ENCODE peak calls at places on chromosome 19, in seven cellular contexts. One of them, this sample, is unnamed.

GRCh38 chr19:15249912-15250634 is 17.8 kb upstream of the EPHX3 start:
- DNase-seq in A549: peak
- DNase-seq in uterus: peak
- DNase-seq in IMR-90: peak
- DNase-seq in lower leg skin: no peak
- DNase-seq in HCT116: no peak
- DNase-seq in GM12891: no peak
- DNase-seq in this sample: no peak

GRCh38 chr19:43468354-43469159 is 3.1 kb upstream of the LYPD3 start:
- DNase-seq in GM12891: no peak
- DNase-seq in A549: no peak
- DNase-seq in IMR-90: no peak
- DNase-seq in HCT116: no peak
- DNase-seq in uterus: no peak
- DNase-seq in lower leg skin: no peak
- DNase-seq in this sample: no peak

GRCh38 chr19:58275564-58275963 is 3.2 kb upstream of the ZNF8 start:
- DNase-seq in IMR-90: no peak
- DNase-seq in GM12891: no peak
- DNase-seq in HCT116: no peak
- DNase-seq in uterus: no peak
- DNase-seq in A549: no peak
- DNase-seq in lower leg skin: no peak
- DNase-seq in this sample: no peak

GRCh38 chr19:8459520-8460260 is 14.9 kb downstream of the HNRNPM start:
- DNase-seq in lower leg skin: no peak
- DNase-seq in HCT116: no peak
- DNase-seq in A549: peak
- DNase-seq in GM12891: no peak
- DNase-seq in uterus: no peak
- DNase-seq in IMR-90: peak
- DNase-seq in this sample: no peak

GRCh38 chr19:41702208-41702651 is 6.2 kb upstream of the CEACAM5 start:
- DNase-seq in GM12891: no peak
- DNase-seq in IMR-90: peak
- DNase-seq in A549: peak
- DNase-seq in uterus: no peak
- DNase-seq in HCT116: no peak
- DNase-seq in lower leg skin: no peak
- DNase-seq in this sample: no peak

GRCh38 chr19:35224681-35225604 is 3.6 kb downstream of the FAM187B start:
- DNase-seq in IMR-90: no peak
- DNase-seq in GM12891: no peak
- DNase-seq in HCT116: no peak
- DNase-seq in lower leg skin: peak
- DNase-seq in uterus: no peak
- DNase-seq in A549: no peak
- DNase-seq in this sample: peak

GRCh38 chr19:56113071-56113632 is 7.9 kb downstream of the ZNF787 start:
- DNase-seq in lower leg skin: no peak
- DNase-seq in A549: no peak
- DNase-seq in GM12891: no peak
- DNase-seq in IMR-90: no peak
- DNase-seq in uterus: no peak
- DNase-seq in HCT116: no peak
- DNase-seq in this sample: peak

GRCh38 chr19:15469513-15470297 is 5.4 kb upstream of the RASAL3 start:
- DNase-seq in uterus: no peak
- DNase-seq in lower leg skin: no peak
- DNase-seq in A549: no peak
- DNase-seq in GM12891: no peak
- DNase-seq in IMR-90: no peak
- DNase-seq in HCT116: no peak
- DNase-seq in this sample: peak

GRCh38 chr19:44401108-44401786 is at the start of gene ZNF285:
- DNase-seq in GM12891: peak
- DNase-seq in lower leg skin: peak
- DNase-seq in HCT116: no peak
- DNase-seq in IMR-90: peak
- DNase-seq in A549: peak
- DNase-seq in uterus: peak
- DNase-seq in this sample: no peak

GRCh38 chr19:409006-409514 is at the start of gene C2CD4C:
- DNase-seq in uterus: no peak
- DNase-seq in HCT116: no peak
- DNase-seq in lower leg skin: peak
- DNase-seq in IMR-90: no peak
- DNase-seq in GM12891: no peak
- DNase-seq in A549: no peak
- DNase-seq in this sample: no peak

GRCh38 chr19:40225440-40226305 is 816 bp downstream of the CCNP start:
- DNase-seq in HCT116: no peak
- DNase-seq in A549: no peak
- DNase-seq in lower leg skin: no peak
- DNase-seq in IMR-90: peak
- DNase-seq in GM12891: no peak
- DNase-seq in uterus: no peak
- DNase-seq in this sample: no peak

GRCh38 chr19:51271015-51271600 is 20.2 kb downstream of the SIGLECL1 start:
- DNase-seq in lower leg skin: peak
- DNase-seq in A549: no peak
- DNase-seq in HCT116: no peak
- DNase-seq in IMR-90: no peak
- DNase-seq in uterus: no peak
- DNase-seq in GM12891: no peak
- DNase-seq in this sample: no peak

GRCh38 chr19:33449799-33450198 is 71.8 kb downstream of the PEPD start:
- DNase-seq in HCT116: no peak
- DNase-seq in lower leg skin: no peak
- DNase-seq in A549: no peak
- DNase-seq in uterus: no peak
- DNase-seq in IMR-90: no peak
- DNase-seq in GM12891: no peak
- DNase-seq in this sample: no peak

GRCh38 chr19:3618144-3618810 is 8.3 kb downstream of the CACTIN start:
- DNase-seq in IMR-90: peak
- DNase-seq in uterus: peak
- DNase-seq in HCT116: no peak
- DNase-seq in lower leg skin: no peak
- DNase-seq in GM12891: peak
- DNase-seq in A549: peak
- DNase-seq in this sample: peak

GRCh38 chr19:52464798-52465470 is 11.6 kb downstream of the ZNF578 start:
- DNase-seq in uterus: no peak
- DNase-seq in lower leg skin: no peak
- DNase-seq in GM12891: no peak
- DNase-seq in A549: peak
- DNase-seq in IMR-90: no peak
- DNase-seq in HCT116: peak
- DNase-seq in this sample: no peak

GRCh38 chr19:23762884-23763711 is 4.4 kb upstream of the ZNF681 start:
- DNase-seq in GM12891: peak
- DNase-seq in IMR-90: peak
- DNase-seq in HCT116: no peak
- DNase-seq in A549: no peak
- DNase-seq in lower leg skin: peak
- DNase-seq in uterus: peak
- DNase-seq in this sample: peak
- TF ChIP-seq POLR2A in GM12891: no peak
- TF ChIP-seq POLR2A in IMR-90: no peak
- TF ChIP-seq POLR2A in HCT116: no peak
- TF ChIP-seq POLR2A in A549: no peak
- TF ChIP-seq POLR2A in lower leg skin: no peak
- TF ChIP-seq POLR2A in uterus: peak
- TF ChIP-seq POLR2A in this sample: no peak

DNA sequence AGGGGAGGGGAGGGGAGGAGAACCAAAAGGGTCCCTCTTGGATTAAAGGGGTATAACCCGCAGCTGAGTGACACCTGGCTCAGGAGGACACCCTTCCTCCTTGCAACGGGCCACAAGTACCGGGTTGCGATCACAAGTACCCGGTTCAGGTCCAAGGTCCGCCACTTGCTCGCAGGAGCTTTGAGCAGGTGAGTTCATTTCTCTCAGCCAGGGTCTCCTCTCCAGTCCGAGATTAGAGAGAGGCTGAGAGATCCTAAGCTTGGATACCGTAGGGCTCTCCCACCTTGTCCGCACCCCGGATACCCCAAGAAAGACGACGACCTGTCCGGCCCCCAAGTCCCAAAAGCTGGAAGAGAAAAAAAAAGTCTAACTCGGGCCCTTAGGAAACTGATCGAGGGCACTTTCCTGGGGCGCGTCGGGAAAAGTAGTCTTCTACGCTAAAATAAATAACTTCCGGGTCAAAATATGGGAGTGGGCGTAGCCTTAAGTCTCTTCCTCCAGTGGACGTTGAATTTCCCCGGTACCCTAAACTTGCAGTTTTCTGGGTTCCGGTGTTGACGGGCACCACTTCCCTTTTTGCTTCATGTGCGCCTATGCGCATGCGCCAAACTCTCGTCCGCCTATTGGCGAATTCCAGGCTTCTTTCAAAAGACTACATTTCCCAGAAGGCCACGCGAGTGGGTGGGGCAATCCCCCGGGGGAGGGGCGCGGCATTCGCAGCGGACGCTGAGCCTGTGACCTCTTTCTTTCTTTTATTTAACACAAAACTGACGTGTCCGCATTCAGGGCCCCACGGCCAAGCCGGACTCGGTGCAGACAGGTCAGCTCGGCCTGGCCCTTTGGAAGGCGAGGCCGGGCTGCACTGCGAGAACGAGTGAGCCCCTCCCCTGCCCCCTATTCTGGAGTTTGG is 4.4 kb downstream of the C19orf67 start:
- DNase-seq in lower leg skin: peak
- DNase-seq in uterus: peak
- DNase-seq in GM12891: peak
- DNase-seq in A549: peak
- DNase-seq in IMR-90: peak
- DNase-seq in HCT116: peak
- DNase-seq in this sample: peak
- TF ChIP-seq POLR2A in lower leg skin: no peak
- TF ChIP-seq POLR2A in uterus: peak
- TF ChIP-seq POLR2A in GM12891: peak
- TF ChIP-seq POLR2A in A549: peak
- TF ChIP-seq POLR2A in IMR-90: peak
- TF ChIP-seq POLR2A in HCT116: peak
- TF ChIP-seq POLR2A in this sample: peak

GRCh38 chr19:13872695-13873389 is 4.1 kb upstream of the NANOS3 start:
- DNase-seq in uterus: no peak
- DNase-seq in IMR-90: no peak
- DNase-seq in A549: peak
- DNase-seq in GM12891: peak
- DNase-seq in lower leg skin: no peak
- DNase-seq in HCT116: no peak
- DNase-seq in this sample: peak

GRCh38 chr19:13872339-13872694 is 4.6 kb upstream of the NANOS3 start:
- DNase-seq in GM12891: no peak
- DNase-seq in lower leg skin: no peak
- DNase-seq in A549: no peak
- DNase-seq in IMR-90: no peak
- DNase-seq in HCT116: no peak
- DNase-seq in uterus: no peak
- DNase-seq in this sample: no peak

GRCh38 chr19:13875824-13876223 is 1.1 kb upstream of the NANOS3 start:
- DNase-seq in A549: no peak
- DNase-seq in HCT116: no peak
- DNase-seq in uterus: no peak
- DNase-seq in lower leg skin: no peak
- DNase-seq in GM12891: no peak
- DNase-seq in IMR-90: no peak
- DNase-seq in this sample: no peak

GRCh38 chr19:13876834-13877233 is at the start of gene NANOS3:
- DNase-seq in uterus: no peak
- DNase-seq in HCT116: no peak
- DNase-seq in IMR-90: no peak
- DNase-seq in GM12891: no peak
- DNase-seq in A549: no peak
- DNase-seq in lower leg skin: no peak
- DNase-seq in this sample: no peak

DNA sequence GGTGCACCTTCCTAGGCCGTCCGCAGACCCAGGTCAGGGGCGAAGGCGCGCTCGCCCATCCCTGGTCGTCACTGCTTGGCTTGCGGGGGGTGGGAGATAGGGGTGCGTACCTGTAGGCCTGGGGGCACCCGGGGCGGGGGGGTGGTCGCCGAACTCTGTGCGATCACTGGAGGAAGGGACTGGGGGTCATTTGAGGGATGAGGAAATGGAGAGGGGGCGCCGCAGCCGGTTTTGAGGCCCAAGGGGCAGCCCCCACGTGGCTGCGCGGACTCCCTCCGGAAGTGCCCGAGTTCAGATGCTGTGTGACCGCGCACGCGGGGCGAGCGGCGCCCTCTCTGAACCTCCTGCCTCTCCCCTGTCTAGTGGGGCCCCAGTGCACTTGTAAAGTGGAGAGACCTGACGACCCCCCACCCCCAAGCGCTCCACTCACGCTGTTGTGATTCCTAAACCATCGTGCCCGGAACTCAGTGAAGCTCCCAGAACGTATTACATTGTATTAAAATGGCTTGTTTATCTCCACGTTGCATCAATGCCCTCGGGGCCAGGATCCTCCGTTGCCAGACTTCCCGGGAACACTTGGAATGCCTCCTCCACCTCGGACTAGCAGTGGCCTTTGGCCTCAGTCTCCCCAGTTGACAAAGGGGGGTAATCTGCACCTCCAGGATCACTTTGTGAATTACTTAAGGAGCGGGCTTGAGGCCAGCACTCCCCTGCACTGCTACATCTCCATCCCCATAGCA is 3.0 kb upstream of the NANOS3 start:
- DNase-seq in A549: no peak
- DNase-seq in GM12891: no peak
- DNase-seq in IMR-90: no peak
- DNase-seq in uterus: no peak
- DNase-seq in HCT116: no peak
- DNase-seq in lower leg skin: no peak
- DNase-seq in this sample: no peak
- TF ChIP-seq POLR2A in A549: no peak
- TF ChIP-seq POLR2A in GM12891: no peak
- TF ChIP-seq POLR2A in IMR-90: no peak
- TF ChIP-seq POLR2A in uterus: no peak
- TF ChIP-seq POLR2A in HCT116: no peak
- TF ChIP-seq POLR2A in lower leg skin: no peak
- TF ChIP-seq POLR2A in this sample: no peak

GRCh38 chr19:47230921-47231214 is at the start of gene BBC3:
- DNase-seq in A549: no peak
- DNase-seq in GM12891: no peak
- DNase-seq in lower leg skin: no peak
- DNase-seq in IMR-90: no peak
- DNase-seq in uterus: no peak
- DNase-seq in HCT116: no peak
- DNase-seq in this sample: no peak

GRCh38 chr19:47230122-47230920 is 678 bp downstream of the BBC3 start:
- DNase-seq in HCT116: no peak
- DNase-seq in A549: peak
- DNase-seq in GM12891: peak
- DNase-seq in IMR-90: peak
- DNase-seq in uterus: peak
- DNase-seq in lower leg skin: peak
- DNase-seq in this sample: peak

GRCh38 chr19:47229674-47230121 is 1.3 kb downstream of the BBC3 start:
- DNase-seq in GM12891: no peak
- DNase-seq in HCT116: no peak
- DNase-seq in lower leg skin: no peak
- DNase-seq in uterus: no peak
- DNase-seq in A549: peak
- DNase-seq in IMR-90: peak
- DNase-seq in this sample: peak

GRCh38 chr19:47232422-47233211 is 1.6 kb upstream of the BBC3 start:
- DNase-seq in A549: peak
- DNase-seq in uterus: no peak
- DNase-seq in GM12891: no peak
- DNase-seq in HCT116: no peak
- DNase-seq in lower leg skin: no peak
- DNase-seq in IMR-90: peak
- DNase-seq in this sample: peak

GRCh38 chr19:47231215-47232054 is 436 bp upstream of the BBC3 start:
- DNase-seq in uterus: peak
- DNase-seq in A549: peak
- DNase-seq in lower leg skin: peak
- DNase-seq in IMR-90: peak
- DNase-seq in HCT116: no peak
- DNase-seq in GM12891: peak
- DNase-seq in this sample: peak
- TF ChIP-seq POLR2A in uterus: no peak
- TF ChIP-seq POLR2A in A549: no peak
- TF ChIP-seq POLR2A in lower leg skin: no peak
- TF ChIP-seq POLR2A in IMR-90: peak
- TF ChIP-seq POLR2A in HCT116: no peak
- TF ChIP-seq POLR2A in GM12891: peak
- TF ChIP-seq POLR2A in this sample: peak